ENCODE peak calls at places on chromosomes 6 and 20, in eight cellular contexts. E is heart left ventricle, K is uterus, B is GM12878, D is esophagus squamous epithelium, O is HCT116, Z is transverse colon, S is Peyer's patch. A is an unnamed sample.

GRCh38 chr20:25548613-25549086 is 36.7 kb downstream of the NINL start:
- DNase-seq in B (no peak), E (no peak), D (no peak), S (no peak), Z (no peak), O (no peak), K (no peak), A (no peak)

GRCh38 chr6:158376650-158377081 is 64.4 kb downstream of the TULP4 start:
- DNase-seq in E (no peak), D (no peak), S (no peak), B (no peak), O (no peak), K (no peak), Z (no peak), A (no peak)

GRCh38 chr20:40686893-40687292 is 2.1 kb downstream of the MAFB start:
- DNase-seq in E (no peak), B (no peak), O (no peak), S (no peak), K (no peak), Z (no peak), D (no peak), A (no peak)

GRCh38 chr6:40844241-40844640 is 194.8 kb downstream of the UNC5CL start:
- DNase-seq in O (no peak), S (no peak), Z (no peak), K (no peak), B (no peak), D (no peak), E (no peak), A (no peak)

GRCh38 chr6:159819932-159820640 is 20.0 kb downstream of the PNLDC1 start:
- DNase-seq in S (peak), Z (no peak), D (no peak), B (no peak), K (no peak), E (no peak), O (no peak), A (no peak)

GRCh38 chr6:41424370-41425058 is 89.1 kb downstream of the NCR2 start:
- DNase-seq in K (peak), Z (peak), E (peak), B (peak), S (peak), O (peak), D (no peak), A (peak)

GRCh38 chr6:13729891-13730290 is 18.3 kb upstream of the RANBP9 start:
- DNase-seq in B (no peak), S (no peak), K (no peak), D (no peak), Z (no peak), E (no peak), O (no peak), A (no peak)

GRCh38 chr20:1204061-1204460 is 807 bp downstream of the C20orf202 start:
- DNase-seq in Z (peak), S (no peak), K (no peak), E (no peak), D (no peak), O (no peak), B (no peak), A (no peak)

GRCh38 chr6:47413752-47414516 is 63.7 kb upstream of the CD2AP start:
- DNase-seq in S (peak), E (peak), Z (no peak), K (no peak), B (peak), D (no peak), O (peak), A (no peak)

GRCh38 chr6:29552512-29553051 is 7.0 kb downstream of the UBD start:
- DNase-seq in B (peak), K (no peak), O (peak), D (no peak), S (no peak), Z (no peak), E (no peak), A (no peak)

GRCh38 chr20:61927193-61927825 is 138.4 kb downstream of the TAF4 start:
- DNase-seq in Z (no peak), E (no peak), O (no peak), D (no peak), B (no peak), K (no peak), S (no peak), A (no peak)

GRCh38 chr6:138593100-138593877 is 94.0 kb upstream of the NHSL1 start:
- DNase-seq in K (peak), B (peak), S (peak), Z (peak), O (peak), E (peak), D (peak), A (peak)

GRCh38 chr6:152595507-152595906 is 41.7 kb downstream of the SYNE1 start:
- DNase-seq in Z (no peak), D (no peak), E (no peak), S (no peak), B (no peak), K (no peak), O (no peak), A (no peak)

GRCh38 chr6:33746036-33746600 is 587 bp downstream of the IP6K3 start:
- DNase-seq in K (peak), O (no peak), D (no peak), B (no peak), Z (peak), S (no peak), E (peak), A (peak)

GRCh38 chr20:57009355-57009754 is 257.1 kb downstream of the BMP7 start:
- DNase-seq in K (no peak), O (no peak), S (no peak), E (no peak), D (no peak), Z (no peak), B (no peak), A (no peak)

GRCh38 chr20:2751347-2751867 is 49.0 kb downstream of the CPXM1 start:
- DNase-seq in K (no peak), S (peak), B (no peak), D (no peak), E (no peak), O (no peak), Z (no peak), A (no peak)

GRCh38 chr6:8234316-8234715 is 132.0 kb upstream of the EEF1E1 start:
- DNase-seq in E (no peak), K (no peak), D (no peak), Z (no peak), B (no peak), O (no peak), S (no peak), A (no peak)

GRCh38 chr6:168937061-168937460 is 316.6 kb downstream of the THBS2 start:
- DNase-seq in K (no peak), D (no peak), E (no peak), B (no peak), O (no peak), Z (no peak), S (no peak), A (no peak)

GRCh38 chr6:154510144-154510905 is at the start of gene CNKSR3:
- DNase-seq in K (peak), Z (peak), E (peak), O (peak), S (peak), B (no peak), D (no peak), A (peak)

GRCh38 chr6:17156112-17156921 is 54.5 kb downstream of the STMND1 start:
- DNase-seq in Z (peak), D (no peak), E (peak), O (peak), K (peak), B (peak), S (peak), A (peak)

GRCh38 chr6:119985952-119986736 is 636.6 kb upstream of the MAN1A1 start:
- DNase-seq in S (no peak), D (no peak), O (no peak), Z (no peak), K (no peak), E (no peak), B (no peak), A (no peak)

GRCh38 chr6:137015943-137016342 is 28.8 kb downstream of the IL20RA start:
- DNase-seq in E (no peak), B (no peak), K (no peak), Z (no peak), O (no peak), S (no peak), D (no peak), A (no peak)

GRCh38 chr6:37525460-37526357 is 26.0 kb upstream of the CCDC167 start:
- DNase-seq in E (no peak), D (no peak), K (no peak), O (no peak), B (no peak), Z (no peak), S (no peak), A (no peak)

GRCh38 chr6:12844284-12845223 is 128.0 kb downstream of the PHACTR1 start:
- DNase-seq in S (no peak), B (no peak), D (no peak), O (peak), E (no peak), Z (no peak), K (no peak), A (no peak)

GRCh38 chr6:118542184-118542952 is 5.7 kb upstream of the PLN start:
- DNase-seq in S (no peak), B (no peak), D (no peak), K (no peak), Z (no peak), O (no peak), E (no peak), A (no peak)

GRCh38 chr6:112222111-112222726 is 32.1 kb downstream of the LAMA4 start:
- DNase-seq in E (no peak), K (no peak), B (no peak), Z (no peak), D (no peak), S (no peak), O (no peak), A (no peak)

GRCh38 chr20:4067600-4068261 is 52.4 kb upstream of the RNF24 start:
- DNase-seq in S (no peak), D (no peak), O (no peak), Z (no peak), E (no peak), B (no peak), K (no peak), A (no peak)

GRCh38 chr6:56713285-56713684 is 70.6 kb upstream of the DST start:
- DNase-seq in Z (peak), E (no peak), D (no peak), S (peak), K (peak), B (no peak), O (peak), A (peak)

GRCh38 chr6:24054388-24054787 is 71.6 kb upstream of the NRSN1 start:
- DNase-seq in K (no peak), D (no peak), O (no peak), Z (no peak), B (no peak), E (no peak), S (no peak), A (no peak)

GRCh38 chr6:89978749-89979145 is 84.5 kb downstream of the GJA10 start:
- DNase-seq in D (no peak), S (no peak), K (no peak), E (no peak), B (no peak), O (no peak), Z (no peak), A (no peak)

GRCh38 chr6:22642254-22642653 is 72.9 kb downstream of the HDGFL1 start:
- DNase-seq in Z (no peak), E (no peak), S (no peak), D (no peak), O (no peak), K (no peak), B (no peak), A (no peak)

GRCh38 chr6:89035252-89036106 is 45.1 kb upstream of the PNRC1 start:
- DNase-seq in D (peak), Z (peak), B (no peak), E (peak), S (peak), K (peak), O (no peak), A (peak)

DNA sequence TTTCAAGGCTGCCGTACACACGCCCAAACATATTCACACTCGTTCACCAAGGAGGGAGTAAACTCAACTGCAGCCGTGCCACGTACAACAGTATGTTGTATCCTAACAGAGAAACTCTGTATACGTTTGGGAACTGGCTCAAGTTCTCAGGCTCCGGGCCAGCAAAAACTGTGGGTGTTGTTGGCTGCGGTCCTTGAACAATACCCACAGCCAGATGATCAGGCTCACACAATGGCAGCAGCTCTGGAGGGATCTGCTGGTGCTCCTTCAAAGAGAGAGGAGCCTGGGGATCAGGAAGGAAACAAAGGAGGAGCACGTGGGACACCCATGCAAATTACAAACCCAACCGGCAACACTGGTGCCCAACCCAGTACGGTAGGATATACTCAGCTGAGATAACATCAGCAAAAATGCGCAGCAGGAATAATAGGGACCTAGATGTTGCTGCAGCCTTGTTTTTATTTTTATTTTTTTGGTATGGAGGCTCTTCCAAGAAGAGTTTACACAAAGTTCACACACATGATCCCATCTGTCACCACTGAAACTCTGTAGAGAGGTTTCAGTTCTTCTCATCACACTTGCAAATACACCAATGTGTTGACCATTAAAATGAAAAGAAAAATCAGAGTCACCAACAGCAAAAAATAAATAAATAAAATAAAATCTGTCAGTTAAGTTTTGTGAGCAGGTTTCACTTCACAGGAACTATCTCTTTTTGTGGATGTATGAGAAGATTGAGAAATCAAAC is 41.1 kb upstream of the PDE10A start:
- DNase-seq in B (no peak), S (no peak), O (no peak), K (no peak), E (no peak), Z (no peak), D (no peak), A (no peak)
- H3K4me3 ChIP-seq in B (no peak), S (no peak), O (no peak), K (no peak), E (no peak), Z (no peak), D (no peak), A (no peak)

DNA sequence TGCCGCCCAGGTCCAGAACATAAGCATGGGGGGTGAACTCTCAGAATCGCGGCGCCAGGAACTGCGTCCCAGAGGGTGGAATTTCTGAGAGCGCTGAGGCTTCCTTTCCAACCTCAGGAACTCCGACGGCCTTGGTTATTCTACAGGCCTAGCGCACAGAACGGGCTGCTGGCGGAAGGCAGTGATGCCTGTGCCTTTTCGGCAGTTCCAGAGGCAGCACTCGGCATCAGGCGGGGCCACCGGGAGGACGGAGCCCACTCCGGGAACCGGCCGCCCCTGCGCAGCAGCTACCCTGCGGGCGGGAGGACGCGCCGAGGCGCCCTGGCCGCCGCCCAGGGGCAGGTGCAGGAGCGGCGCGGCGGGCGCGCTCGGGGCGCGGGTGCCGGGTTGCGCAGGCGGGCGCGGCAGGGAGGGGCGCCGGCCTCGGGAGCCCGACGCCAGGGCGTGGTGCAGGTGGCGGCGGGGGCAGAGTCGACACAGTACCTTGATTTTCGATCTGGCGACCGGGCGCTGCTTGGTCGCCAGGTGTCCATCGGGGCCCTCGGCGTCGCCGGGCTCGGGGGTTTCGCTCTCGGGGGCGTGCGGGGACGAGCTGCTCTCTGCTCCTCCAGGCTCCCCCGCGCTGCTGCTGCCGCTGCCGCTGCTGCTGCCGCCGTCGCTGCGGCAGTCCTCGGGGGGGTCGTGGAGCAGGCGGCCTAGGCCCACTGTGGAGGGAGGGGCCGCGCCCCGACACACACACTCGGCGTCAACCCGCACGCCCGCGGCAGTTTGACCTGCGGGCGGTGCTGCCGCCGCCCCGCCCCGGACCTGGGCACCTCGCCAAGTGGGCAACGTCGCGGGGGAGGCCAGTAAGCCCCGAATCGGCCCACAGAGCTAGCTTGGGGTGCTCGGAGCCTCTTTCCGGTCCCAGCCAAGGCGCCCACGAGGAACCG is 1.3 kb downstream of the OVOL2 start:
- DNase-seq in B (no peak), Z (peak), K (no peak), S (peak), E (no peak), O (no peak), D (no peak), A (no peak)
- TF ChIP-seq POLR2A in B (no peak), Z (peak), K (no peak), S (peak), E (no peak), O (no peak), D (no peak), A (no peak)

GRCh38 chr6:109059148-109059547 is 35.5 kb downstream of the SESN1 start:
- DNase-seq in D (no peak), B (no peak), O (no peak), S (no peak), E (no peak), K (no peak), Z (no peak), A (no peak)

GRCh38 chr6:109058620-109059019 is 36.0 kb downstream of the SESN1 start:
- DNase-seq in D (no peak), Z (no peak), B (no peak), O (no peak), S (no peak), K (no peak), E (no peak), A (no peak)

GRCh38 chr6:109060585-109060984 is 34.1 kb downstream of the SESN1 start:
- DNase-seq in D (no peak), B (no peak), E (no peak), K (no peak), S (no peak), O (no peak), Z (no peak), A (no peak)

GRCh38 chr6:109062216-109062615 is 32.4 kb downstream of the SESN1 start:
- DNase-seq in E (no peak), D (no peak), Z (no peak), B (no peak), O (no peak), K (no peak), S (no peak), A (no peak)

GRCh38 chr6:109059591-109060021 is 35.0 kb downstream of the SESN1 start:
- DNase-seq in E (no peak), K (no peak), Z (no peak), O (no peak), S (no peak), D (no peak), B (no peak), A (no peak)
- TF ChIP-seq CTCF in E (no peak), K (no peak), Z (peak), O (no peak), S (peak), D (no peak), B (no peak), A (peak)

GRCh38 chr20:35287509-35288324 is 3.1 kb upstream of the EIF6 start:
- DNase-seq in S (no peak), D (no peak), B (no peak), E (no peak), K (no peak), O (no peak), Z (no peak), A (no peak)

GRCh38 chr20:35286899-35287508 is 2.4 kb upstream of the EIF6 start:
- DNase-seq in E (no peak), S (no peak), O (no peak), K (no peak), D (no peak), B (no peak), Z (no peak), A (no peak)

GRCh38 chr20:35284992-35285805 is 627 bp upstream of the EIF6 start:
- DNase-seq in B (no peak), Z (no peak), K (no peak), D (no peak), E (no peak), O (no peak), S (no peak), A (no peak)

GRCh38 chr20:35285806-35286076 is 1.2 kb upstream of the EIF6 start:
- DNase-seq in S (no peak), E (no peak), D (no peak), Z (no peak), O (no peak), B (no peak), K (no peak), A (no peak)

DNA sequence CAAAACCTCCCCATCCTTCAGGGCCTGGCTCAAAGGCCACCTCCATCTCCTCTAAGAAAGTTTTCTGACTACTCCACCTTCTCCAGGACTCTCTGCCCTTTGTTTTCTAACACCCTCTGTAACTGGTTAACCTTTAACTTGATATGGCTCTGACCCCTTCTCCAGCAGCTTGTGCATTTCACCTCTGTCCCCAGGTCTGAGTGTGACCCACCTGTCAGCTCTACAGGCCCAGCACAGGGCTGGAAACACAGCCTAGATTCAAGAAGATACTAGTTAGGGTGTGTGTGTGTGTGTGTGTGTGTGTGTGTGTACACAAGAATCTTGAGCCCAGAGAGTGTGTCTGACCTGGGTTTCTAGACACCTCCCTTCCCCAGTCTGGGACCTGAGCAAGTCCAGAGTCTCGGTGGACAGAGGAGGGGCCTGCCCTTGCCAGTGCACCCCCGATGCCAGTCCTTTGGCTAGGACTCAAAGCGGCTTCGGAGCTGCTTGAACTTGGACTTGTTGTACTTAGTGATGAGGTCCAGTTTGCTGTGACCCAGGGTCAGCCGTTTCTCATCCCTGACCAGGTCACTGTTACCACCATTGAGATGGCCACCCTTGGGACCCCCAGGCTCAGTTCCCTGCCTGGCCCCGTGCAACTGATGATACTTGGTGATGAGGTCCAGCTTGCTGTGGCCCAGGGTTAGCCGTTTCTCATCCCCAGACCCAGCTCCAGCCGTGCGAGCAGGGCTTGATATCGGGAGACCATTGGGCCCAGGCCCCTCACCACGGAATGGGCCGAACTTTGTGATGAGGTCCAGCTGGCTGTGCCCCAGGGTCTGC is 1.7 kb upstream of the EIF6 start:
- DNase-seq in B (no peak), Z (no peak), D (no peak), K (no peak), O (no peak), S (no peak), E (no peak), A (no peak)
- H3K4me3 ChIP-seq in B (no peak), Z (no peak), D (no peak), K (no peak), O (no peak), S (no peak), E (no peak), A (no peak)

GRCh38 chr6:116279232-116280160 is at the start of gene TSPYL1:
- DNase-seq in B (peak), K (peak), D (peak), E (peak), O (peak), Z (peak), S (peak), A (peak)
- TF ChIP-seq POLR2A in B (peak), K (peak), D (peak), E (peak), O (peak), Z (peak), S (peak), A (peak)